ENCODE peak calls at places on chromosomes 2 and 18, in six cellular contexts. B is endodermal cell, H is endothelial cell of umbilical vein, J is neuronal stem cell, O is mesendoderm, F is colonic mucosa. R is an unnamed sample.
A peak's percentile ranks its signal among the peaks of the same experiment; 100 is the strongest.

GRCh38 chr18:79182047-79182713 is 113.0 kb downstream of the ATP9B start:
- DNase-seq in B (peak; percentile 79), F (no peak), O (peak; percentile 33), H (no peak), J (no peak), R (no peak)

GRCh38 chr2:109670556-109671411 is 56.6 kb downstream of the SOWAHC start:
- DNase-seq in F (no peak), J (no peak), H (no peak), B (no peak), O (no peak), R (no peak)

GRCh38 chr2:178644919-178645318 is 162.3 kb downstream of the TTN start:
- DNase-seq in J (no peak), F (no peak), B (no peak), O (no peak), H (no peak), R (no peak)

GRCh38 chr2:56008661-56009411 is 85.3 kb upstream of the EFEMP1 start:
- DNase-seq in B (peak; percentile 86), H (peak; percentile 99), O (peak; percentile 88), F (peak; percentile 36), J (peak; percentile 86), R (peak; percentile 94)

GRCh38 chr2:182920631-182921056 is 54.2 kb upstream of the FRZB start:
- DNase-seq in H (no peak), J (no peak), O (no peak), B (no peak), F (no peak), R (no peak)

GRCh38 chr2:104472076-104472475 is 381.8 kb upstream of the POU3F3 start:
- DNase-seq in B (peak; percentile 57), H (no peak), O (peak; percentile 37), F (no peak), J (no peak), R (no peak)

GRCh38 chr2:197137826-197138480 is 172.6 kb downstream of the ANKRD44 start:
- DNase-seq in H (peak; percentile 75), F (no peak), J (no peak), O (no peak), B (no peak), R (no peak)

GRCh38 chr2:62216616-62217015 is 20.7 kb downstream of the B3GNT2 start:
- DNase-seq in F (no peak), H (peak; percentile 93), O (no peak), J (no peak), B (peak; percentile 17), R (peak; percentile 75)

GRCh38 chr2:224126459-224126858 is 87.4 kb upstream of the SERPINE2 start:
- DNase-seq in J (no peak), F (no peak), B (no peak), H (no peak), O (no peak), R (no peak)

GRCh38 chr2:8636691-8637636 is 44.9 kb upstream of the ID2 start:
- DNase-seq in F (no peak), O (peak; percentile 91), H (no peak), J (peak; percentile 70), B (peak; percentile 79), R (peak; percentile 60)

GRCh38 chr18:59885579-59886163 is 14.1 kb upstream of the PMAIP1 start:
- DNase-seq in O (no peak), H (peak; percentile 72), B (no peak), F (no peak), J (no peak), R (peak; percentile 78)

GRCh38 chr18:30492552-30493129 is 549.9 kb downstream of the DSC3 start:
- DNase-seq in J (no peak), O (no peak), H (no peak), B (no peak), F (no peak), R (no peak)

GRCh38 chr2:27152796-27153464 is 4.1 kb downstream of the TCF23 start:
- DNase-seq in J (no peak), B (no peak), O (no peak), F (peak; percentile 57), H (no peak), R (peak; percentile 3)

GRCh38 chr2:216498418-216499413 is at the start of gene RPL37A:
- DNase-seq in B (peak; percentile 96), H (peak; percentile 96), O (peak; percentile 98), F (peak; percentile 96), J (peak; percentile 90), R (peak; percentile 98)

GRCh38 chr2:151162185-151162584 is 99.5 kb downstream of the RBM43 start:
- DNase-seq in J (no peak), B (no peak), O (peak; percentile 22), F (no peak), H (peak; percentile 28), R (peak; percentile 86)

GRCh38 chr2:52498062-52498750 is 1269.4 kb upstream of the CHAC2 start:
- DNase-seq in F (no peak), H (no peak), B (no peak), J (no peak), O (no peak), R (no peak)

GRCh38 chr2:221571391-221572179 is 519 bp downstream of the EPHA4 start:
- DNase-seq in J (peak; percentile 48), B (peak; percentile 81), F (peak; percentile 59), H (peak; percentile 47), O (peak; percentile 60), R (peak; percentile 77)

GRCh38 chr2:152513681-152514080 is 178.7 kb downstream of the FMNL2 start:
- DNase-seq in J (no peak), O (no peak), H (peak; percentile 80), F (no peak), B (no peak), R (peak; percentile 40)

GRCh38 chr2:1790473-1790872 is 46.2 kb upstream of the PXDN start:
- DNase-seq in O (no peak), B (no peak), F (no peak), H (no peak), J (no peak), R (no peak)

DNA sequence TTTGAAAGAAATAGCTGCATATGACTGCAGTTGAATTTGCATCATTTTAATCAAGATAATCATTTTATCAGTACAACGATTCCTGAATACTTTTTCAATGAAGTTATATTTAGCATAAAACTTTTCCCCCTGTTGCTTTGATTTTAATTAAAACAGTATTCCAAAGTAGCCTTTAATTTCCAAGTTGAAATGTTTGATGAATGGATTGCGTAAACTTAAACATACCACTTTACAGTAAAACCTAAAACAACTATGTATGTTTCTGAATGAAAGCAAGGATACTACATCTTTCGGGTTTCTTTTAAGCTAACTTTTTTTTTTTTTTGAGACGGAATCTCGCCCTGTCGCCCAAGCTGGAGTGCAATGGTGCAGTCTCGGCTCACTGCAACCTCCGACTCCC is 1.4 kb downstream of the SPAST start:
- DNase-seq in J (no peak), F (no peak), B (no peak), O (no peak), H (no peak), R (peak; percentile 28)
- H3K9ac ChIP-seq in J (no peak overlapping the region), F (no peak overlapping the region), B (no peak overlapping the region), O (no peak overlapping the region), H (peak overlapping the region; percentile 30), R (peak overlapping the region; percentile 91)

DNA sequence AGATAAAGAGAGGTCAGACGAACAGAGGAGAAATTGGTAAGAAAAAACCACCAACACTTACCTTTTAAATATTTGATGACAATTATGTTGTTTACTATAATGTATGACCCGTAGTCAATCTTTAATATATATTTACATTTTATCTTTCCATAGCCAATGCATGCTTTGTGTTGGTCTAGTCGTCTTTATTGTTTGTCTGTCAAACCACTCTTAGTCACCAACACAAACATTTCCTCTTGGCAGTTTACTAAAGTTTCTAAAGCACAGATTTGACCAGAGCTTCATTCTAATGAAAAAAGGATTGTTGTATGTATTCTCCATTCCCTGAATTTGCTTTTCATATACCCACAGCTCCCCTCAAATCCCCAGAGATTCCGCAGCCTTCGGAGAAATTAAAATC is 784.7 kb upstream of the PIK3C3 start:
- DNase-seq in J (no peak), O (no peak), H (peak; percentile 60), F (no peak), B (no peak), R (peak; percentile 20)
- H3K4me3 ChIP-seq in J (no peak overlapping the region), O (no peak overlapping the region), H (no peak overlapping the region), F (no peak overlapping the region), B (no peak overlapping the region), R (no peak overlapping the region)

GRCh38 chr2:49798570-49798969 is 644.3 kb upstream of the FSHR start:
- DNase-seq in J (no peak), O (no peak), B (no peak), H (no peak), F (no peak), R (no peak)
- H3K4me1 ChIP-seq in J (peaks cover 3% of the 10 kb centered on the region), O (no peaks in the 10 kb centered on the region), B (no peaks in the 10 kb centered on the region), H (no peaks in the 10 kb centered on the region), F (no peaks in the 10 kb centered on the region), R (no peaks in the 10 kb centered on the region)

DNA sequence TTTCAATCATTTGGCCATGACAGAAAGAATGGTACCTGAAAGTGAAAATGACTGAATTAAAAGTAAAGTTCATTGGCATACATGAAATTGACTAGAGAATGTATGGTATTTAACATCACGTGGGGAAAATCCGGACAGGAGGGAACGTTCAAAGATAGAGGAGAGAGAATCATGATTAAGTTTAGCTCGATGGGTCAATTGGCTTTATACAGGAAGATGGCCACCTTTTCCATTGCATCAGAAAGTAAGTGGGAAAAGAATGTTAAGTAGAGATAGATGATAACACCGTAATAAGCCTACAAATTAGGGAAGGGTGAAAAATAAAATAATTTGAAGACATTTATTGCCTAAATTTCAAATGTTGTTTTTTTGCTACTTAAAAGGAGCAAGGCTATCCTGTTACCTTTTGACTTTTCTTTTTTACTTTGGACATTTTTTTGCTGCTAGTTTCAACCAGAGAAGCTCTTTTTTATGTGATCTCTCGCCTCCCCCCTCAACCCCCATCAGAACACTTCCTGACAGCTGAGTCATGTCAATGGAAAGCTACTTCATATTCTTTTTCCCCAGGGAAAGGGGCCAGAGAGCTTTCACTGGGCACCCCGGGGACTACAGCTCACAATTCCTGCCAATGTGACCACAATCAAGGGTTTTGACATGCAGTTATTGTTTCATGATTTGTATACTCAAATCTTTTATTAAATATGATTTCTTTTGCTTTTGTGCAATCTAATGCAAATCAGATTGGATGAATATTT is 767 bp upstream of the CCDC102B start:
- DNase-seq in O (peak; percentile 41), B (peak; percentile 48), F (no peak), J (no peak), H (peak; percentile 68), R (peak; percentile 84)
- H3K9ac ChIP-seq in O (no peak overlapping the region), B (no peak overlapping the region), F (no peak overlapping the region), J (no peak overlapping the region), H (no peak overlapping the region), R (no peak overlapping the region)

R was measured in adipocyte.